ENCODE peak calls at places on chromosomes 6 and 20, in eight cellular contexts. One of them, this sample, is unnamed.

GRCh38 chr6:165805604-165806003 is 142.6 kb upstream of the PDE10A start:
- DNase-seq in T-helper 2 cell: no peak
- DNase-seq in kidney: no peak
- DNase-seq in hippocampal formation: no peak
- DNase-seq in NAMALWA: no peak
- DNase-seq in non-pigmented ciliary epithelial cell: no peak
- DNase-seq in aorta: no peak
- DNase-seq in T-cell: no peak
- DNase-seq in this sample: no peak

GRCh38 chr20:63947638-63948456 is 8.4 kb downstream of the UCKL1 start:
- DNase-seq in T-helper 2 cell: no peak
- DNase-seq in kidney: peak
- DNase-seq in hippocampal formation: peak
- DNase-seq in NAMALWA: no peak
- DNase-seq in non-pigmented ciliary epithelial cell: no peak
- DNase-seq in aorta: no peak
- DNase-seq in T-cell: no peak
- DNase-seq in this sample: no peak

GRCh38 chr6:157629220-157629619 is 193.8 kb upstream of the SNX9 start:
- DNase-seq in T-helper 2 cell: no peak
- DNase-seq in kidney: no peak
- DNase-seq in hippocampal formation: no peak
- DNase-seq in NAMALWA: no peak
- DNase-seq in non-pigmented ciliary epithelial cell: peak
- DNase-seq in aorta: no peak
- DNase-seq in T-cell: no peak
- DNase-seq in this sample: no peak

GRCh38 chr6:134938896-134939295 is 11.0 kb downstream of the ALDH8A1 start:
- DNase-seq in T-helper 2 cell: no peak
- DNase-seq in kidney: no peak
- DNase-seq in hippocampal formation: no peak
- DNase-seq in NAMALWA: no peak
- DNase-seq in non-pigmented ciliary epithelial cell: no peak
- DNase-seq in aorta: no peak
- DNase-seq in T-cell: no peak
- DNase-seq in this sample: no peak

GRCh38 chr6:108687921-108688320 is 127.2 kb downstream of the FOXO3 start:
- DNase-seq in T-helper 2 cell: no peak
- DNase-seq in kidney: no peak
- DNase-seq in hippocampal formation: no peak
- DNase-seq in NAMALWA: no peak
- DNase-seq in non-pigmented ciliary epithelial cell: no peak
- DNase-seq in aorta: no peak
- DNase-seq in T-cell: no peak
- DNase-seq in this sample: no peak

GRCh38 chr20:36573798-36574277 is 441 bp downstream of the TGIF2 start:
- DNase-seq in T-helper 2 cell: peak
- DNase-seq in kidney: peak
- DNase-seq in hippocampal formation: peak
- DNase-seq in NAMALWA: peak
- DNase-seq in non-pigmented ciliary epithelial cell: no peak
- DNase-seq in aorta: peak
- DNase-seq in T-cell: peak
- DNase-seq in this sample: peak

GRCh38 chr6:44512868-44513641 is 125.5 kb downstream of the CDC5L start:
- DNase-seq in T-helper 2 cell: no peak
- DNase-seq in kidney: no peak
- DNase-seq in hippocampal formation: no peak
- DNase-seq in NAMALWA: peak
- DNase-seq in non-pigmented ciliary epithelial cell: no peak
- DNase-seq in aorta: no peak
- DNase-seq in T-cell: no peak
- DNase-seq in this sample: peak

GRCh38 chr6:160919713-160920112 is 71.9 kb upstream of the MAP3K4 start:
- DNase-seq in T-helper 2 cell: no peak
- DNase-seq in kidney: no peak
- DNase-seq in hippocampal formation: no peak
- DNase-seq in NAMALWA: peak
- DNase-seq in non-pigmented ciliary epithelial cell: peak
- DNase-seq in aorta: no peak
- DNase-seq in T-cell: no peak
- DNase-seq in this sample: no peak

GRCh38 chr6:158626360-158627167 is 18.0 kb downstream of the DYNLT1 start:
- DNase-seq in T-helper 2 cell: no peak
- DNase-seq in kidney: no peak
- DNase-seq in hippocampal formation: no peak
- DNase-seq in NAMALWA: no peak
- DNase-seq in non-pigmented ciliary epithelial cell: no peak
- DNase-seq in aorta: no peak
- DNase-seq in T-cell: no peak
- DNase-seq in this sample: no peak

GRCh38 chr6:90144928-90145520 is 151.6 kb downstream of the BACH2 start:
- DNase-seq in T-helper 2 cell: no peak
- DNase-seq in kidney: no peak
- DNase-seq in hippocampal formation: no peak
- DNase-seq in NAMALWA: no peak
- DNase-seq in non-pigmented ciliary epithelial cell: no peak
- DNase-seq in aorta: no peak
- DNase-seq in T-cell: no peak
- DNase-seq in this sample: no peak